ENCODE peak calls at places on chromosomes 2 and 18, in six cellular contexts. F, S, H, U, Y and B are unnamed samples. For H3K4me1 and H3K9me3, the result is how much of the 10 kb centered on the place peaks cover.

GRCh38 chr18:45050712-45051639 is 370.3 kb downstream of the SETBP1 start:
- DNase-seq in F (no peak), S (peak), H (peak), U (no peak), Y (no peak), B (no peak)

GRCh38 chr2:25281581-25281980 is 60.1 kb downstream of the DNMT3A start:
- DNase-seq in F (peak), S (no peak), H (no peak), U (no peak), Y (no peak), B (no peak)

GRCh38 chr2:1868683-1869141 is 124.4 kb upstream of the PXDN start:
- DNase-seq in F (no peak), S (no peak), H (no peak), U (no peak), Y (no peak), B (no peak)

GRCh38 chr2:42937171-42937875 is 144.9 kb upstream of the HAAO start:
- DNase-seq in F (peak), S (no peak), H (no peak), U (no peak), Y (no peak), B (peak)

GRCh38 chr18:7978834-7979233 is 411.7 kb downstream of the PTPRM start:
- DNase-seq in F (no peak), S (no peak), H (no peak), U (no peak), Y (no peak), B (no peak)

GRCh38 chr2:105038383-105039061 is 653 bp downstream of the MRPS9 start:
- DNase-seq in F (no peak), S (no peak), H (peak), U (no peak), Y (no peak), B (no peak)

GRCh38 chr2:46666044-46666662 is 186.8 kb downstream of the TMEM247 start:
- DNase-seq in F (peak), S (peak), H (peak), U (no peak), Y (no peak), B (no peak)

GRCh38 chr2:11681722-11682589 is 12.0 kb upstream of the NTSR2 start:
- DNase-seq in F (peak), S (peak), H (no peak), U (no peak), Y (no peak), B (peak)

GRCh38 chr18:78192044-78192443 is 787.6 kb upstream of the SALL3 start:
- DNase-seq in F (no peak), S (peak), H (no peak), U (no peak), Y (no peak), B (no peak)

GRCh38 chr2:234797566-234798250 is 154.1 kb upstream of the SH3BP4 start:
- DNase-seq in F (no peak), S (no peak), H (no peak), U (no peak), Y (no peak), B (no peak)

GRCh38 chr2:112819081-112819480 is 17.5 kb downstream of the IL1B start:
- DNase-seq in F (no peak), S (no peak), H (no peak), U (no peak), Y (no peak), B (no peak)

GRCh38 chr2:229133155-229133772 is 137.8 kb downstream of the PID1 start:
- DNase-seq in F (no peak), S (peak), H (peak), U (no peak), Y (no peak), B (no peak)

GRCh38 chr2:221649045-221649444 is 76.9 kb upstream of the EPHA4 start:
- DNase-seq in F (no peak), S (peak), H (peak), U (no peak), Y (no peak), B (peak)

GRCh38 chr2:132522901-132523300 is 106.3 kb downstream of the GPR39 start:
- DNase-seq in F (no peak), S (no peak), H (no peak), U (no peak), Y (no peak), B (no peak)

GRCh38 chr2:102240640-102241370 is 54.0 kb downstream of the IL1RL2 start:
- DNase-seq in F (peak), S (peak), H (peak), U (peak), Y (no peak), B (peak)

GRCh38 chr18:13585379-13586153 is 140.8 kb downstream of the FAM210A start:
- DNase-seq in F (no peak), S (no peak), H (no peak), U (no peak), Y (no peak), B (no peak)

GRCh38 chr18:5197461-5197860 is 404 bp upstream of the AKAIN1 start:
- DNase-seq in F (no peak), S (no peak), H (no peak), U (no peak), Y (no peak), B (no peak)

GRCh38 chr2:233015048-233015645 is 2.1 kb upstream of the NGEF start:
- DNase-seq in F (no peak), S (no peak), H (no peak), U (no peak), Y (no peak), B (peak)

GRCh38 chr2:57450170-57450569 is 596.4 kb upstream of the VRK2 start:
- DNase-seq in F (no peak), S (no peak), H (no peak), U (no peak), Y (no peak), B (no peak)

GRCh38 chr2:70340921-70341765 is 39.3 kb upstream of the FAM136A start:
- DNase-seq in F (no peak), S (peak), H (peak), U (no peak), Y (no peak), B (no peak)

GRCh38 chr2:85996591-85996990 is 107.8 kb upstream of the ST3GAL5 start:
- DNase-seq in F (no peak), S (no peak), H (no peak), U (no peak), Y (peak), B (no peak)

GRCh38 chr2:65227035-65227470 is 578 bp upstream of the ACTR2 start:
- DNase-seq in F (no peak), S (peak), H (no peak), U (no peak), Y (no peak), B (no peak)

GRCh38 chr2:219638217-219638947 is 11.0 kb downstream of the SLC4A3 start:
- DNase-seq in F (no peak), S (no peak), H (no peak), U (no peak), Y (peak), B (peak)

DNA sequence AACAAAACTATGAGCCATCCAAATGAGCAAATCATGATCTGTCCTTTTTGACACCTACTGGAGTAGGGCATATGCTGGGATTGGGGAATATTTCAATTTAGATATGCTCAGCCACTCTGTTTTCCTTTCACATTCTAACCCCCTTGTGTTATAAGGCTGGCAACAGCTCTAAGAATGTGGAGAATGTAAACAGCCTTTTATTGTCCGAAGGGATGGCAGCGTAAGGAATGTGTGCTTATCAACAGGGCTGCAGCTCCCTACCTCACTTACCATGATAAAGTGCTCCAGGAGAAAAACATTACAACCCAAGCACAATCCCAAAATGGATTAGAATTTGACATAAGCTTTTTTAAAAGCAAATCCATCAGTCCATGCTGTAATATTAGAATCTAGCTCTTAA is 2.2 kb downstream of the NXPH2 start:
- DNase-seq in F (no peak), S (peak), H (no peak), U (no peak), Y (no peak), B (no peak)
- TF ChIP-seq CTCF in F (no peak), S (no peak), H (no peak), U (no peak), Y (no peak), B (no peak)

DNA sequence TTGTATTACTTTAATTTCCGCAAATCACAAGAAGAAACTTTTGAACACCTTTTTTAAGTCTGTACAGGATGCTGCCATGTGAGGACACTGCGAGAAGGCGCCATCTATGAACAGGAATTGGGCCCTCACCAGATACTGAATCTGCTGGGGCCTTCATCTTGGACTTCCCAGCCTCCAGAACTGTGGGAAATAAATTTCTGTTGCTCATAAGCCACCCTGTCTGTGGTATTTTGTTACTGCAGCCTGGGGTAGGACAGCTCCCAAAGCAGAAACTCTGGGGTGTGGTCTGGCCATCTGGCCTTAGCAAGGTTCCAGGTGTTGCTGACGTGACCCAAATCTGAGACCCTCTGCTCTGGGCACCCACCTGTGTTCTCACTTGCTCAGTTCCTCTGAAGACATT is 16.5 kb downstream of the UXS1 start:
- DNase-seq in F (no peak), S (no peak), H (no peak), U (no peak), Y (no peak), B (no peak)
- H3K4me1 ChIP-seq in F (under half), S (under half), H (under half), U (under half), Y (under half), B (under half)

DNA sequence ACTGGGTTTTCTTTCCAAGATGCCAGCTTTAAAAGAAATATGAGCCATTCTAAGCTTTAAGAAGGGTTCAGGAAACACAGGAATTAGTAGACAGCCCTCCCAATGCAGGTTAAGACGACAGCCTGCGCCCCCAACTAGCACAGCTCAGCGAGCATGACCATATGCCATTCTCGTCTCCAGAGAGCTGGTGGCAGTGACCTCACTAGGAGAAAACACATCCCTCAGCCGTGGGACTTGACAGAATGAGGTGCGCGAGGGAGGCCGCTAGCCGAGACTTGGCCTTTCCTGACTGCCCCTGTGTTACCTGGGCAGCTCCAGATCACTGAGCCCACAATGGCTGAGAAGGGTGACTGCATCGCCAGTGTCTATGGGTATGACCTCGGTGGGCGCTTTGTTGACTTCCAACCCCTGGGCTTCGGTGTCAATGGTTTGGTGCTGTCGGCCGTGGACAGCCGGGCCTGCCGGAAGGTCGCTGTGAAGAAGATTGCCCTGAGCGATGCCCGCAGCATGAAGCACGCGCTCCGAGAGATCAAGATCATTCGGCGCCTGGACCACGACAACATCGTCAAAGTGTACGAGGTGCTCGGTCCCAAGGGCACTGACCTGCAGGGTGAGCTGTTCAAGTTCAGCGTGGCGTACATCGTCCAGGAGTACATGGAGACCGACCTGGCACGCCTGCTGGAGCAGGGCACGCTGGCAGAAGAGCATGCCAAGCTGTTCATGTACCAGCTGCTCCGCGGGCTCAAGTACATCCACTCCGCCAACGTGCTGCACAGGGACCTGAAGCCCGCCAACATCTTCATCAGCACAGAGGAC is 103.9 kb downstream of the MAPK4 start:
- DNase-seq in F (no peak), S (no peak), H (no peak), U (no peak), Y (no peak), B (no peak)
- H3K9me3 ChIP-seq in F (under half), S (under half), H (under half), U (under half), Y (under half), B (under half)

DNA sequence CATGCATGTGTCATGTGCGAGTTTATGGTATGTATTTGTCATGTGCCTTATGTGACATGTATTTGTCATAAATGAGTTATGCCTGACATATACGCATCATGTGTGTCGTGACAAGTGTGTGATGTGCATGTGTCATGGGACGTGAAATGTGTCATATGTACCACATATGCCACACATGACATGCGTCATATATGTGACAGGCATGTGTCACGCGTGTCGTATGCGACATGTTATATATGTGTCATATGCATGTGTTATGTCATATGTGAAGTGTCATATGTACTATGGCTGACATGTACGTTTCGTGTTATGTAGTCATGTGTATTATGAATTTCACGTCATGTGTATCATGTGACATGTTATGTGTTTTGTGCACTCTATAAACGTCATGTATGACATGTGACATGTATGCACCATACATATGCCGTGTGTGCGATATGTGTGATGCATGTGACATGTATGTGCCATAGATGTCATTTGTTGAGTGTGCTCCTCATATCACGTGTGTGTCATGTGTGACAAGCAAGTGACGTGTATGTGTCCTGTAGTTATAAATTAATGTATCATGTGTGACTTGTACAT is 2152.3 kb upstream of the PIK3C3 start:
- DNase-seq in F (no peak), S (no peak), H (no peak), U (no peak), Y (no peak), B (no peak)
- TF ChIP-seq CTCF in F (no peak), S (no peak), H (no peak), U (no peak), Y (no peak), B (no peak)

GRCh38 chr2:237720444-237720843 is 78.1 kb upstream of the RBM44 start:
- DNase-seq in F (no peak), S (no peak), H (no peak), U (no peak), Y (no peak), B (no peak)
- H3K4me1 ChIP-seq in F (under half), S (under half), H (under half), U (under half), Y (under half), B (under half)

DNA sequence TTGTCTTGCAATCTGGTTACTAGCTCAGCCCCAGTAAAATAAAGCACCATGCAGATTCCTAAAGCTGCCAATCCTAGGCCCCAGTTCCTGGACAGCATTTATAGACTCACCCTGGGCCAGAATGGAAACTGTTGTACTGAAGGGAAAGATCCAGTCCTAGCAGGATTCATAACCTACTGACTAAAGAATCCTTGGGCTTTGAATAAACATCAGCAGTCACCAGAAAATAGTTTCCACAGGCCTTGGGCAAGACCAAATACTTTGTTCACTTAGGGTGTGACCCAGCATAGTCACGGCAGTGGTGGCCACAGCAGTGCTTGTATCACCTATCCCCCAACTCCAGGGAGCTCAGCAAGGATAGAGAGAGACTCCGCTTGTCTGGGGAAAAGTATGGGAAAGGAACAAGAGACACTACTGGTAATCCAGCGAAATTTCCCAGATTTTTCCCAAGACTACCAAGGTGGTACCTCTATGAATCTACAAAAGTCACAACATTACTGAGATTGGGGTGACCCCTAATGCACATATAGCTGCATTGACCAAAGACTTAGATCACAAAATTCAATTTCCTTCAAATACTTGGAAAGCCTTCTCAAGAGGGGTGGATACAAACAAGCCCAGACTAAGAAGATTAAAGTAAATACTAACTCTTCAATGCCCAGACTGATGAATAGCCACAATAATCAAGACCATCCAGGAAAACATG is 748.1 kb upstream of the LRATD1 start:
- DNase-seq in F (no peak), S (no peak), H (peak), U (no peak), Y (no peak), B (no peak)
- H3K9me3 ChIP-seq in F (under half), S (under half), H (under half), U (under half), Y (under half), B (under half)

GRCh38 chr18:48037481-48038271 is 107.2 kb upstream of the SMAD2 start:
- DNase-seq in F (no peak), S (no peak), H (no peak), U (no peak), Y (no peak), B (peak)
- TF ChIP-seq CTCF in F (no peak), S (peak), H (peak), U (peak), Y (no peak), B (no peak)

DNA sequence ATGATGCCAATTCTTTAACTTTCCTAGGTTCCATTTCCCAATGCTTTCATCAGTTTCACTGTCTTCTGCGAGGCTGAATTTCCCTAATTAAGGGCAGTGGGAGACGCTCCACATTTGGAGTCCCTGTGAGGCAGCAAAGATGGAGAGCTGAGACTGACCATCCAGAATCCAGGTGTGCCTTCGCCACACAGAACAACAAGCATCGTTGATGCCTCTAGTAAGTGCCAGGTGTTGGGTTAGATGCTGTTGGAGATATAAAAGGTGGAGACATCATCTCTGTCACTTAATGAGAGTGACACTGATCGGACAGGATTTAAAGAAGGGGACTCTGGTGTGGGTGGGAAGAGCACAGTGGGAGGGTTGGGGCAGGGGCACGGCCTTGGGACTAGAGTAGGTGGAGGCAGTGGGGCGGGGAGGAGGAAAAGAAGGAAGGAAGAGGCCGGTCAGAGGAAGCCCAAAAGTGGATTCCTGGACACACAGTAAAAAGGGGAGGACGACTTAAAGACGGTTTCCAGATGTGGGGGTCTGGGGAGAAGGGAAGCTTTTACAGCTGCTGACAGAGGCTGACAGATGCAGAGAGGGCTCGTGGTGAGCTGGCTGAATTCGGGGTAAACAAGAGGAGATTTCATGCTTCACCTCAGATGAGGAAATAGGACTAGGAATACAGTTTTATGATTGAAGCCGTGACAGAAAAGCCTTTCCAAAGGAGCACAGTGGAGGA is 113.0 kb downstream of the BCL2 start:
- DNase-seq in F (no peak), S (no peak), H (no peak), U (no peak), Y (no peak), B (no peak)
- H3K4me1 ChIP-seq in F (under half), S (under half), H (under half), U (under half), Y (half or more), B (under half)